ENCODE peak calls at places on chromosome 18, in seven cellular contexts. G is IMR-90, Z is mesendoderm, B is mesenchymal stem cell, M is H9, O is trophoblast cell, J is H1. A is an unnamed sample.

GRCh38 chr18:48831802-48832201 is 119.0 kb downstream of the SMAD7 start:
- DNase-seq in G (no peak), Z (no peak), B (no peak), M (no peak), O (no peak), J (no peak), A (no peak)

GRCh38 chr18:36942264-36942663 is 113.3 kb downstream of the KIAA1328 start:
- DNase-seq in G (peak), Z (peak), B (peak), M (peak), O (peak), J (no peak), A (peak)

GRCh38 chr18:76380791-76381405 is 114.1 kb downstream of the ZNF516 start:
- DNase-seq in G (no peak), Z (peak), B (peak), M (peak), O (no peak), J (peak), A (peak)

GRCh38 chr18:58393295-58393694 is 235.6 kb downstream of the ALPK2 start:
- DNase-seq in G (no peak), Z (no peak), B (no peak), M (peak), O (no peak), J (no peak), A (no peak)

GRCh38 chr18:3683483-3683882 is 233.5 kb downstream of the TGIF1 start:
- DNase-seq in G (no peak), Z (no peak), B (no peak), M (no peak), O (no peak), J (no peak), A (no peak)

GRCh38 chr18:76099931-76100457 is 395.0 kb downstream of the ZNF516 start:
- DNase-seq in G (no peak), Z (peak), B (no peak), M (no peak), O (no peak), J (no peak), A (no peak)

GRCh38 chr18:76441002-76441667 is 53.9 kb downstream of the ZNF516 start:
- DNase-seq in G (no peak), Z (no peak), B (no peak), M (no peak), O (no peak), J (no peak), A (no peak)

GRCh38 chr18:59898609-59899297 is 1.0 kb upstream of the PMAIP1 start:
- DNase-seq in G (no peak), Z (no peak), B (no peak), M (peak), O (no peak), J (no peak), A (no peak)

GRCh38 chr18:77482190-77482928 is 232.7 kb downstream of the GALR1 start:
- DNase-seq in G (no peak), Z (no peak), B (no peak), M (no peak), O (no peak), J (no peak), A (no peak)

GRCh38 chr18:6837904-6838303 is 108.4 kb downstream of the ARHGAP28 start:
- DNase-seq in G (no peak), Z (no peak), B (peak), M (no peak), O (no peak), J (no peak), A (no peak)

GRCh38 chr18:38961880-38962279 is 1396.3 kb upstream of the CELF4 start:
- DNase-seq in G (no peak), Z (peak), B (no peak), M (no peak), O (no peak), J (no peak), A (no peak)

GRCh38 chr18:907171-907879 is 2.7 kb downstream of the ADCYAP1 start:
- DNase-seq in G (no peak), Z (peak), B (no peak), M (peak), O (no peak), J (peak), A (no peak)
- H2BK120ac ChIP-seq in G (no peak), Z (no peak), B (no peak), M (no peak), O (no peak), J (no peak), A (no peak)

GRCh38 chr18:61608306-61608705 is 275.1 kb downstream of the CDH20 start:
- DNase-seq in G (peak), Z (no peak), B (peak), M (no peak), O (no peak), J (no peak), A (no peak)
- H2BK120ac ChIP-seq in G (peak), Z (no peak), B (no peak), M (no peak), O (no peak), J (no peak), A (no peak)

GRCh38 chr18:70422061-70422965 is 133.5 kb downstream of the SOCS6 start:
- DNase-seq in G (peak), Z (peak), B (peak), M (no peak), O (peak), J (no peak), A (no peak)
- H2BK120ac ChIP-seq in G (peak), Z (no peak), B (peak), M (no peak), O (no peak), J (no peak), A (no peak)

DNA sequence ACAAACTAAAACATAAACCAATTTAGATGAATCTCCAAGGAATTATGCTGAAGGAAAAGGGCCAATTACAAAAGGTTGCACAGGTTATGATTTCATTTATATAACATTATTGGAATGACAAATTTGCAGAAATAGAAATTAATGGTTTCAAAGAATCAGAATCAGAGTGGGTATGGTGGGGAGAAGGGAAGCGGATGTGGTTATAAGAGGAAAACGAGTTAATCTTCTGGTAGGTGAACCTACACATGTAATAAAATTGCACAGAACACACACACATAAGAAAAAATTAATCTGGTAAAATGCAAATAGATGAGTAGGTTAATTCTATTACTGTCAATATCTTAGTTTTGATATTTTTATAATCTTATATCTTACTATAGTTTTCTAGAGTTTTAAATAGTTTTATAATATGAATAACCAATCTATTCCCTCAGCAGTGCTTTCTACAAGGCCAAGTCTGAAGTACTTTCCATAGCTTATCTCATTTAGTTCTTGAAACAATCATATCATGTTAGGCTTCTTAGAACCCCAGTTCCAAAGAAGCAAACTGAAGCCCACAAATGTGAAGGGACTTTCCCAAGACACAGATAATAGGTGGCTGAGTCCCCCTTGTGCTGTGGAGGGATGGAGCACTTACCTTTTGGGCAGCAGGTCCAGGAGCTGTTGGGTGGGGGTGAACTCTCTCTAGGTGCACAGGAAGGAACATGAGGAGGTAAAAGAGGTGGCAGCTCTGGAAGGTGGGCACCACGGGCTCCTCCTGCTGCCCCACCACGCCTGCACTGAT is 31.5 kb downstream of the ZNF519 start:
- DNase-seq in G (no peak), Z (no peak), B (no peak), M (no peak), O (no peak), J (no peak), A (no peak)
- H2BK120ac ChIP-seq in G (no peak), Z (no peak), B (no peak), M (no peak), O (no peak), J (no peak), A (no peak)

GRCh38 chr18:28201056-28201455 is 24.1 kb upstream of the CDH2 start:
- DNase-seq in G (no peak), Z (no peak), B (no peak), M (no peak), O (no peak), J (no peak), A (no peak)

GRCh38 chr18:28208712-28209265 is 31.9 kb upstream of the CDH2 start:
- DNase-seq in G (no peak), Z (no peak), B (no peak), M (no peak), O (no peak), J (no peak), A (no peak)

GRCh38 chr18:28208268-28208667 is 31.3 kb upstream of the CDH2 start:
- DNase-seq in G (no peak), Z (no peak), B (no peak), M (no peak), O (no peak), J (no peak), A (no peak)

GRCh38 chr18:28198588-28198987 is 21.7 kb upstream of the CDH2 start:
- DNase-seq in G (no peak), Z (no peak), B (no peak), M (no peak), O (no peak), J (no peak), A (no peak)

GRCh38 chr18:28204154-28204553 is 27.2 kb upstream of the CDH2 start:
- DNase-seq in G (peak), Z (no peak), B (peak), M (no peak), O (no peak), J (no peak), A (no peak)
- H2BK120ac ChIP-seq in G (peak), Z (no peak), B (no peak), M (no peak), O (no peak), J (no peak), A (no peak)

DNA sequence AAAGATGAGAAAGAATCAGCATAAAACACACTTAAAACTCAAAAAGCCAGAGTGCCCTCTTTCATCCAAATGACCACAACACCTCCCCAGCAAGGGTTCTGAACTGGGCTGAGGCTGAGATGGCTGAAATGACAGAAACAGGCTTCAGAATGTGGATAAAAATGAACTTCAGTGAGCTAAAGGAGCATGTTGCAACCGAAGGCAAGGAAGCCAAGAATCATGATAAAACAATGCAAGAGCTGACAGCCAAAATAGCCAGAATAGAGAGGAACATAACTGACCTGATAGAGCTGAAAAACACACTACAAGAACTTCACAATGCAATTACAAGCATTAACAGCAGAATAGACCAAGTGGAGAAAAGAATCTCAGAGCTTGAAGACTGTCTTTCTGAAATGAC is 12.2 kb upstream of the PSMA8 start:
- DNase-seq in G (peak), Z (no peak), B (no peak), M (no peak), O (no peak), J (no peak), A (no peak)
- H2BK120ac ChIP-seq in G (no peak), Z (no peak), B (no peak), M (no peak), O (no peak), J (no peak), A (no peak)

DNA sequence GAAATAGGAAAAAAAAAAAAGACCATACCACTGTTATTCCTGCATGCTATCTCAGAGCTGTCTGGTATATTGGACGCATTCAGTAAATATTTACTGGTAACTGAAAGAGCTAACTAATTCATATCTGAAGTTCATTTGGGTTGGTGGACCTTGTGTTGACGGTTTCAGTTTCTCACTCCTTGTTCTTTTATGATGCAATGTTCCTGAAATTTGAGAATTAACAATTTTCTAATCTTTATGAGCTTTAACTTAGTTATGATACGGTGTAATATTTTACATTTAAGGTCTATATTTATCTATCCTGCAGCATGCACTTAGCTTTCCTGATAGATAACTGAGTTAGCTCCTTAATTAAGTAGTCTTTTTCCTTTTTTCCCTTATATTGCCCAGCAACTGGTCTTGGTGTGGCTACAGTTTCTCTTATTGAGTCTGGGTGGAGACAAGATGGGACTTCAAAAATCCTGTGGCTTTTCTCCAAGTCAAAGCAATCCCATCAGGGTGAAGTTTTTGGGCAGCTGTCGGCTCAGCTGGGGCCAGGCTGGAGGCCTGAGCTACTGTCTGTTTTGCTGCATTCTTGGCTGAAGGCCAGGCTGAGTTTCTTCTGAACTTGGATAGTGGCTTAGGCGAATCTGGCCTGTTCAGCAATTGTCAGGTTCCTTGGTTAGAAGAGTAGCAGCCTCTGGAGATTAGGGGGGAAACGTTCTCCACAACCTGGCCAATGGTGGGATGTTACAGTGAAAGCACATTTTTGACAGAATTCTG is 78.4 kb upstream of the MEX3C start:
- DNase-seq in G (peak), Z (no peak), B (peak), M (no peak), O (no peak), J (no peak), A (no peak)
- H2BK120ac ChIP-seq in G (no peak), Z (no peak), B (no peak), M (no peak), O (no peak), J (peak), A (no peak)

DNA sequence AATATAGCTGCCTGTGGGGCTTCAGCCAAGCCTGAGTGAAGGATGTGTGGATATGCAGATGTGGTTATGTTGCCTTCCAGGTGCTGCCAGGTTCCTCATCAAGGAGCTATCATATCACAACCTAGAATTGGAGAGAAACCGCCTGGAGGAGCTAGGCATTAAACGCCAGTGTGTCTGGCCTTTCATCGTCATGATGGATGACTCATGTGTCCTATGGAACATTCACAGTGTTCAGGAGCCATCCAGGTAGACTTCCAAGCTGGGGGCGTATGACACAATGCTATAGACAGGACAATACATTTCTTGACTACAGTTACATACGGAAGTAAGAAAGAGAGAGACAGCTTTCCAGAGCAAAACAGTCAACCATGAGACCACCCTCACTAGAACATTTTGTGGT is 86.8 kb downstream of the ESCO1 start:
- DNase-seq in G (no peak), Z (no peak), B (no peak), M (no peak), O (peak), J (peak), A (no peak)
- H2BK120ac ChIP-seq in G (no peak), Z (no peak), B (no peak), M (no peak), O (no peak), J (no peak), A (no peak)

GRCh38 chr18:12253027-12253426 is 1.1 kb upstream of the CIDEA start:
- DNase-seq in G (no peak), Z (peak), B (no peak), M (no peak), O (no peak), J (no peak), A (no peak)
- H2BK120ac ChIP-seq in G (no peak), Z (no peak), B (no peak), M (no peak), O (no peak), J (no peak), A (no peak)

DNA sequence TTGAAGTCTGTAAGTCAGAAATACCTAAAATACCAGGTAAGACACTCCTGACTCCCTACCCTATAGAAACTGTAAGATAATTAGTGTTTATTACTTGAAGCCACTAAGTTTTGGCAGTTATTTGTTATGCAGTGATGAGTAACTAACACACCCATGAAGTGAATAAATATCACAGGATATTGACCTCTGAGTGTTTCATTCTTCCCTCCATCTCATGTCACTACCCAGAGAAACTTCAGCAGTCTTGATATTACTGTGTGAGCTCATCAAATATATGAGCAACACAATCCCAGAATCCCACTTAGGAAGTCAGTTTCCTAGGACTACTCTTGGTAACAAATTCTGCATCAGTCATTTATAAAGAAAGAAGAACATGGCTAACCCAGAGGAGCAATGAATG is 529.7 kb downstream of the FBXO15 start:
- DNase-seq in G (no peak), Z (no peak), B (no peak), M (no peak), O (no peak), J (no peak), A (no peak)
- H2BK120ac ChIP-seq in G (no peak), Z (no peak), B (no peak), M (no peak), O (no peak), J (no peak), A (no peak)